ENCODE peak calls at places on chromosome 4, in six cellular contexts. C is endothelial cell, W is bronchial epithelial cell, R is GM13976, N is nephron progenitor cell, S is foreskin fibroblast. T is an unnamed sample.

GRCh38 chr4:168781341-168781740 is 228.7 kb downstream of the CBR4 start:
- DNase-seq in C (no peak), W (no peak), R (no peak), N (no peak), S (no peak), T (no peak)

GRCh38 chr4:140870427-140870826 is 114.2 kb upstream of the TBC1D9 start:
- DNase-seq in C (no peak), W (no peak), R (no peak), N (no peak), S (no peak), T (no peak)

GRCh38 chr4:42906906-42907774 is 14.6 kb downstream of the GRXCR1 start:
- DNase-seq in C (no peak), W (peak; percentile 56), R (no peak), N (no peak), S (no peak), T (no peak)

GRCh38 chr4:6633091-6633906 is 7.2 kb upstream of the MRFAP1 start:
- DNase-seq in C (no peak), W (peak; percentile 36), R (no peak), N (no peak), S (no peak), T (no peak)

GRCh38 chr4:182828678-182829025 is 88.5 kb downstream of the DCTD start:
- DNase-seq in C (no peak), W (no peak), R (no peak), N (no peak), S (no peak), T (no peak)

GRCh38 chr4:97013309-97014106 is 1129.8 kb downstream of the STPG2 start:
- DNase-seq in C (no peak), W (no peak), R (no peak), N (no peak), S (no peak), T (no peak)

GRCh38 chr4:83716874-83717273 is 181.0 kb downstream of the GPAT3 start:
- DNase-seq in C (no peak), W (no peak), R (no peak), N (no peak), S (peak; percentile 6), T (no peak)

GRCh38 chr4:37440519-37440900 is 196.0 kb downstream of the NWD2 start:
- DNase-seq in C (no peak), W (peak; percentile 51), R (no peak), N (no peak), S (no peak), T (no peak)

GRCh38 chr4:76600447-76600846 is 165.4 kb downstream of the SHROOM3 start:
- DNase-seq in C (no peak), W (peak; percentile 45), R (no peak), N (no peak), S (no peak), T (no peak)

GRCh38 chr4:54525602-54526001 is 132.2 kb upstream of the KIT start:
- DNase-seq in C (no peak), W (peak; percentile 53), R (no peak), N (no peak), S (peak; percentile 79), T (no peak)

GRCh38 chr4:173505924-173506779 is 23.9 kb downstream of the HAND2 start:
- DNase-seq in C (peak; percentile 77), W (no peak), R (peak; percentile 83), N (peak; percentile 57), S (peak; percentile 44), T (peak; percentile 88)

GRCh38 chr4:97498875-97499274 is 644.4 kb downstream of the STPG2 start:
- DNase-seq in C (no peak), W (peak; percentile 94), R (no peak), N (no peak), S (no peak), T (no peak)

GRCh38 chr4:66091801-66092200 is 421.5 kb upstream of the EPHA5 start:
- DNase-seq in C (no peak), W (no peak), R (no peak), N (no peak), S (no peak), T (no peak)

GRCh38 chr4:150950657-150951056 is 64.4 kb downstream of the LRBA start:
- DNase-seq in C (no peak), W (no peak), R (no peak), N (no peak), S (no peak), T (no peak)

GRCh38 chr4:89489338-89489771 is 181.8 kb upstream of the GPRIN3 start:
- DNase-seq in C (peak; percentile 9), W (no peak), R (no peak), N (no peak), S (no peak), T (no peak)

GRCh38 chr4:188993871-188994270 is 854.6 kb downstream of the TRIML1 start:
- DNase-seq in C (no peak), W (no peak), R (no peak), N (no peak), S (no peak), T (no peak)

GRCh38 chr4:151431728-151432127 is 22.8 kb downstream of the FHIP1A start:
- DNase-seq in C (no peak), W (no peak), R (no peak), N (no peak), S (no peak), T (no peak)

GRCh38 chr4:175705407-175705806 is 106.7 kb downstream of the GPM6A start:
- DNase-seq in C (no peak), W (no peak), R (no peak), N (peak; percentile 44), S (no peak), T (no peak)

GRCh38 chr4:81164623-81165416 is 50.2 kb downstream of the PRKG2 start:
- DNase-seq in C (no peak), W (peak; percentile 100), R (no peak), N (no peak), S (peak; percentile 87), T (no peak)

GRCh38 chr4:23365086-23365485 is 524.8 kb downstream of the PPARGC1A start:
- DNase-seq in C (no peak), W (no peak), R (no peak), N (no peak), S (no peak), T (no peak)

GRCh38 chr4:37236165-37236564 is 8.4 kb upstream of the NWD2 start:
- DNase-seq in C (no peak), W (peak; percentile 46), R (no peak), N (no peak), S (no peak), T (no peak)

GRCh38 chr4:53587123-53587522 is 4.2 kb downstream of the LNX1 start:
- DNase-seq in C (no peak), W (no peak), R (no peak), N (no peak), S (no peak), T (no peak)

GRCh38 chr4:118797558-118798142 is 38.3 kb downstream of the SEC24D start:
- DNase-seq in C (no peak), W (peak; percentile 16), R (no peak), N (no peak), S (peak; percentile 32), T (no peak)

GRCh38 chr4:186190456-186191265 is 706 bp upstream of the CYP4V2 start:
- DNase-seq in C (peak; percentile 26), W (peak; percentile 14), R (peak; percentile 69), N (peak; percentile 52), S (peak; percentile 6), T (peak; percentile 71)

GRCh38 chr4:4502694-4503311 is 39.0 kb downstream of the STX18 start:
- DNase-seq in C (no peak), W (no peak), R (peak; percentile 27), N (no peak), S (no peak), T (no peak)

GRCh38 chr4:46432923-46433322 is 43.0 kb upstream of the GABRA2 start:
- DNase-seq in C (no peak), W (peak; percentile 13), R (no peak), N (no peak), S (no peak), T (no peak)

GRCh38 chr4:101835121-101835904 is 44.8 kb downstream of the BANK1 start:
- DNase-seq in C (no peak), W (peak; percentile 86), R (no peak), N (no peak), S (peak; percentile 13), T (no peak)

GRCh38 chr4:144597171-144597570 is 48.8 kb upstream of the HHIP start:
- DNase-seq in C (no peak), W (no peak), R (no peak), N (no peak), S (no peak), T (no peak)

GRCh38 chr4:78784255-78784654 is 8.1 kb downstream of the BMP2K start:
- DNase-seq in C (no peak), W (peak; percentile 27), R (no peak), N (no peak), S (peak; percentile 83), T (no peak)

GRCh38 chr4:67593741-67594175 is 35.2 kb downstream of the STAP1 start:
- DNase-seq in C (no peak), W (peak; percentile 45), R (no peak), N (no peak), S (peak; percentile 19), T (no peak)

GRCh38 chr4:183659919-183660318 is 826 bp downstream of the TRAPPC11 start:
- DNase-seq in C (no peak), W (peak; percentile 17), R (peak; percentile 13), N (no peak), S (no peak), T (no peak)

GRCh38 chr4:174604198-174604597 is 81.9 kb upstream of the HPGD start:
- DNase-seq in C (no peak), W (peak; percentile 98), R (no peak), N (no peak), S (no peak), T (no peak)

GRCh38 chr4:32117696-32118095 is 1397.5 kb downstream of the PCDH7 start:
- DNase-seq in C (no peak), W (no peak), R (no peak), N (no peak), S (no peak), T (no peak)
- TF ChIP-seq CTCF in C (no peak), W (peak; percentile 9), R (no peak), N (no peak), S (no peak), T (no peak)

GRCh38 chr4:121696140-121696640 is 590 bp downstream of the ANXA5 start:
- DNase-seq in C (peak; percentile 49), W (peak; percentile 62), R (peak; percentile 33), N (peak; percentile 45), S (peak; percentile 81), T (peak; percentile 29)
- TF ChIP-seq CTCF in C (no peak), W (no peak), R (no peak), N (no peak), S (peak; percentile 34), T (peak; percentile 31)

GRCh38 chr4:41814565-41814964 is 66.0 kb upstream of the PHOX2B start:
- DNase-seq in C (peak; percentile 31), W (no peak), R (no peak), N (peak; percentile 47), S (peak; percentile 18), T (no peak)
- TF ChIP-seq CTCF in C (no peak), W (peak; percentile 61), R (no peak), N (peak; percentile 33), S (peak; percentile 62), T (no peak)

GRCh38 chr4:75432683-75433082 is 81.5 kb downstream of the RCHY1 start:
- DNase-seq in C (peak; percentile 12), W (peak; percentile 13), R (no peak), N (no peak), S (peak; percentile 0), T (peak; percentile 8)
- TF ChIP-seq CTCF in C (peak; percentile 33), W (peak; percentile 30), R (no peak), N (peak; percentile 15), S (peak; percentile 37), T (peak; percentile 41)

DNA sequence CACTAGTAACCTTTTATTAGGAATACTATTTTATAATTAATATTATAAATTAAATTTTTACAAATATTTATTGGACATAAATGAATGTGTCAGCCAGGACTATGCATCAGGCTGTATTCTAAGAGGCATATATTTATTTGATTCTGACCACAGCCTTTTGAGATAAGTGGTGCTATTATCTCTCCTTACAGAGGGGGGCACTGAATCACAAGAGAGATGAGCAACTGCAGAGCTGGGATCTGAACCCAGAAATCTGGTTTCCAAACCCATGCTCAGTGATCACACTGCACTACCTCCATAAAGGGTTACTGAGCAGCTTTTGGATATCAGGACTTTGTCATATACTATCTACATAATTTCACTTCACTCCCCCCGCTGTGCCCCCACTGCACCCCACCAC is 322.0 kb downstream of the TMA16 start:
- DNase-seq in C (no peak), W (no peak), R (no peak), N (no peak), S (no peak), T (no peak)
- TF ChIP-seq CTCF in C (no peak), W (no peak), R (no peak), N (no peak), S (no peak), T (no peak)